ENCODE peak calls at places on chromosomes 4 and X, in four cellular contexts. One of them, this sample, is unnamed.

GRCh38 chrX:113929004-113929403 is 654.9 kb upstream of the HTR2C start:
- DNase-seq in mammary epithelial cell: peak
- DNase-seq in stimulated activated CD4-positive, alpha-beta T cell treated with anti-CD3 and anti-CD28 coated beads, Interleukin-4, amount 100 ng/mL, for 48 hours: no peak
- DNase-seq in left cardiac atrium: no peak
- DNase-seq in this sample: no peak

GRCh38 chr4:121380448-121381147 is at the start of gene QRFPR:
- DNase-seq in mammary epithelial cell: peak
- DNase-seq in stimulated activated CD4-positive, alpha-beta T cell treated with anti-CD3 and anti-CD28 coated beads, Interleukin-4, amount 100 ng/mL, for 48 hours: peak
- DNase-seq in left cardiac atrium: no peak
- DNase-seq in this sample: peak

GRCh38 chrX:30615229-30615628 is 37.7 kb upstream of the TASL start:
- DNase-seq in mammary epithelial cell: peak
- DNase-seq in stimulated activated CD4-positive, alpha-beta T cell treated with anti-CD3 and anti-CD28 coated beads, Interleukin-4, amount 100 ng/mL, for 48 hours: no peak
- DNase-seq in left cardiac atrium: no peak
- DNase-seq in this sample: no peak

GRCh38 chr4:123939621-123940020 is 543.0 kb downstream of the SPRY1 start:
- DNase-seq in mammary epithelial cell: peak
- DNase-seq in stimulated activated CD4-positive, alpha-beta T cell treated with anti-CD3 and anti-CD28 coated beads, Interleukin-4, amount 100 ng/mL, for 48 hours: no peak
- DNase-seq in left cardiac atrium: no peak
- DNase-seq in this sample: no peak

GRCh38 chr4:156933633-156934258 is 37.9 kb downstream of the PDGFC start:
- DNase-seq in mammary epithelial cell: peak
- DNase-seq in stimulated activated CD4-positive, alpha-beta T cell treated with anti-CD3 and anti-CD28 coated beads, Interleukin-4, amount 100 ng/mL, for 48 hours: no peak
- DNase-seq in left cardiac atrium: no peak
- DNase-seq in this sample: no peak

GRCh38 chr4:57373971-57374370 is 263.8 kb upstream of the IGFBP7 start:
- DNase-seq in mammary epithelial cell: no peak
- DNase-seq in stimulated activated CD4-positive, alpha-beta T cell treated with anti-CD3 and anti-CD28 coated beads, Interleukin-4, amount 100 ng/mL, for 48 hours: no peak
- DNase-seq in left cardiac atrium: no peak
- DNase-seq in this sample: no peak

GRCh38 chrX:154490021-154490413 is 412 bp downstream of the SLC10A3 start:
- DNase-seq in mammary epithelial cell: peak
- DNase-seq in stimulated activated CD4-positive, alpha-beta T cell treated with anti-CD3 and anti-CD28 coated beads, Interleukin-4, amount 100 ng/mL, for 48 hours: no peak
- DNase-seq in left cardiac atrium: peak
- DNase-seq in this sample: no peak

GRCh38 chr4:155541716-155542115 is 124.9 kb upstream of the GUCY1A1 start:
- DNase-seq in mammary epithelial cell: no peak
- DNase-seq in stimulated activated CD4-positive, alpha-beta T cell treated with anti-CD3 and anti-CD28 coated beads, Interleukin-4, amount 100 ng/mL, for 48 hours: no peak
- DNase-seq in left cardiac atrium: no peak
- DNase-seq in this sample: no peak

GRCh38 chr4:147498031-147498700 is 17.3 kb downstream of the EDNRA start:
- DNase-seq in mammary epithelial cell: peak
- DNase-seq in stimulated activated CD4-positive, alpha-beta T cell treated with anti-CD3 and anti-CD28 coated beads, Interleukin-4, amount 100 ng/mL, for 48 hours: no peak
- DNase-seq in left cardiac atrium: no peak
- DNase-seq in this sample: no peak

GRCh38 chr4:2662598-2662997 is 93.5 kb downstream of the TNIP2 start:
- DNase-seq in mammary epithelial cell: peak
- DNase-seq in stimulated activated CD4-positive, alpha-beta T cell treated with anti-CD3 and anti-CD28 coated beads, Interleukin-4, amount 100 ng/mL, for 48 hours: no peak
- DNase-seq in left cardiac atrium: no peak
- DNase-seq in this sample: no peak

GRCh38 chrX:68989865-68990606 is 161.2 kb downstream of the EFNB1 start:
- DNase-seq in mammary epithelial cell: no peak
- DNase-seq in stimulated activated CD4-positive, alpha-beta T cell treated with anti-CD3 and anti-CD28 coated beads, Interleukin-4, amount 100 ng/mL, for 48 hours: no peak
- DNase-seq in left cardiac atrium: peak
- DNase-seq in this sample: peak

GRCh38 chr4:79295076-79295475 is 30.8 kb downstream of the NAA11 start:
- DNase-seq in mammary epithelial cell: no peak
- DNase-seq in stimulated activated CD4-positive, alpha-beta T cell treated with anti-CD3 and anti-CD28 coated beads, Interleukin-4, amount 100 ng/mL, for 48 hours: no peak
- DNase-seq in left cardiac atrium: no peak
- DNase-seq in this sample: no peak

GRCh38 chr4:10589808-10590207 is 94.8 kb downstream of the CLNK start:
- DNase-seq in mammary epithelial cell: no peak
- DNase-seq in stimulated activated CD4-positive, alpha-beta T cell treated with anti-CD3 and anti-CD28 coated beads, Interleukin-4, amount 100 ng/mL, for 48 hours: no peak
- DNase-seq in left cardiac atrium: no peak
- DNase-seq in this sample: no peak

GRCh38 chr4:141134051-141134450 is 782 bp upstream of the RNF150 start:
- DNase-seq in mammary epithelial cell: no peak
- DNase-seq in stimulated activated CD4-positive, alpha-beta T cell treated with anti-CD3 and anti-CD28 coated beads, Interleukin-4, amount 100 ng/mL, for 48 hours: no peak
- DNase-seq in left cardiac atrium: no peak
- DNase-seq in this sample: no peak

GRCh38 chr4:174631901-174632758 is 109.8 kb upstream of the HPGD start:
- DNase-seq in mammary epithelial cell: peak
- DNase-seq in stimulated activated CD4-positive, alpha-beta T cell treated with anti-CD3 and anti-CD28 coated beads, Interleukin-4, amount 100 ng/mL, for 48 hours: no peak
- DNase-seq in left cardiac atrium: no peak
- DNase-seq in this sample: no peak

GRCh38 chrX:154748712-154749339 is 2.1 kb downstream of the GAB3 start:
- DNase-seq in mammary epithelial cell: peak
- DNase-seq in stimulated activated CD4-positive, alpha-beta T cell treated with anti-CD3 and anti-CD28 coated beads, Interleukin-4, amount 100 ng/mL, for 48 hours: no peak
- DNase-seq in left cardiac atrium: peak
- DNase-seq in this sample: peak

GRCh38 chr4:40669504-40669903 is 39.8 kb upstream of the RBM47 start:
- DNase-seq in mammary epithelial cell: no peak
- DNase-seq in stimulated activated CD4-positive, alpha-beta T cell treated with anti-CD3 and anti-CD28 coated beads, Interleukin-4, amount 100 ng/mL, for 48 hours: peak
- DNase-seq in left cardiac atrium: no peak
- DNase-seq in this sample: no peak

GRCh38 chr4:16225681-16225995 is 633 bp downstream of the TAPT1 start:
- DNase-seq in mammary epithelial cell: peak
- DNase-seq in stimulated activated CD4-positive, alpha-beta T cell treated with anti-CD3 and anti-CD28 coated beads, Interleukin-4, amount 100 ng/mL, for 48 hours: no peak
- DNase-seq in left cardiac atrium: no peak
- DNase-seq in this sample: no peak

GRCh38 chr4:77931452-77932135 is 69.0 kb downstream of the MRPL1 start:
- DNase-seq in mammary epithelial cell: peak
- DNase-seq in stimulated activated CD4-positive, alpha-beta T cell treated with anti-CD3 and anti-CD28 coated beads, Interleukin-4, amount 100 ng/mL, for 48 hours: no peak
- DNase-seq in left cardiac atrium: no peak
- DNase-seq in this sample: no peak

GRCh38 chr4:153151535-153152452 is 52.4 kb upstream of the TRIM2 start:
- DNase-seq in mammary epithelial cell: peak
- DNase-seq in stimulated activated CD4-positive, alpha-beta T cell treated with anti-CD3 and anti-CD28 coated beads, Interleukin-4, amount 100 ng/mL, for 48 hours: peak
- DNase-seq in left cardiac atrium: peak
- DNase-seq in this sample: no peak

GRCh38 chr4:112739442-112739841 is 102.5 kb downstream of the LARP7 start:
- DNase-seq in mammary epithelial cell: no peak
- DNase-seq in stimulated activated CD4-positive, alpha-beta T cell treated with anti-CD3 and anti-CD28 coated beads, Interleukin-4, amount 100 ng/mL, for 48 hours: no peak
- DNase-seq in left cardiac atrium: no peak
- DNase-seq in this sample: no peak

GRCh38 chr4:39319678-39320077 is 46.5 kb downstream of the RFC1 start:
- DNase-seq in mammary epithelial cell: peak
- DNase-seq in stimulated activated CD4-positive, alpha-beta T cell treated with anti-CD3 and anti-CD28 coated beads, Interleukin-4, amount 100 ng/mL, for 48 hours: no peak
- DNase-seq in left cardiac atrium: no peak
- DNase-seq in this sample: no peak

GRCh38 chr4:45100936-45101818 is 374.8 kb upstream of the GNPDA2 start:
- DNase-seq in mammary epithelial cell: peak
- DNase-seq in stimulated activated CD4-positive, alpha-beta T cell treated with anti-CD3 and anti-CD28 coated beads, Interleukin-4, amount 100 ng/mL, for 48 hours: no peak
- DNase-seq in left cardiac atrium: peak
- DNase-seq in this sample: no peak

GRCh38 chr4:4762909-4763814 is 96.3 kb upstream of the MSX1 start:
- DNase-seq in mammary epithelial cell: peak
- DNase-seq in stimulated activated CD4-positive, alpha-beta T cell treated with anti-CD3 and anti-CD28 coated beads, Interleukin-4, amount 100 ng/mL, for 48 hours: no peak
- DNase-seq in left cardiac atrium: no peak
- DNase-seq in this sample: no peak

GRCh38 chrX:69109706-69110635 is 55.3 kb downstream of the PJA1 start:
- DNase-seq in mammary epithelial cell: peak
- DNase-seq in stimulated activated CD4-positive, alpha-beta T cell treated with anti-CD3 and anti-CD28 coated beads, Interleukin-4, amount 100 ng/mL, for 48 hours: no peak
- DNase-seq in left cardiac atrium: no peak
- DNase-seq in this sample: no peak

GRCh38 chrX:51496501-51497291 is at the start of gene NUDT11:
- DNase-seq in mammary epithelial cell: peak
- DNase-seq in stimulated activated CD4-positive, alpha-beta T cell treated with anti-CD3 and anti-CD28 coated beads, Interleukin-4, amount 100 ng/mL, for 48 hours: peak
- DNase-seq in left cardiac atrium: peak
- DNase-seq in this sample: peak

GRCh38 chrX:33204889-33205288 is 6.5 kb downstream of the DMD start:
- DNase-seq in mammary epithelial cell: peak
- DNase-seq in stimulated activated CD4-positive, alpha-beta T cell treated with anti-CD3 and anti-CD28 coated beads, Interleukin-4, amount 100 ng/mL, for 48 hours: no peak
- DNase-seq in left cardiac atrium: no peak
- DNase-seq in this sample: no peak

GRCh38 chr4:69098470-69098869 is 2.2 kb downstream of the UGT2B7 start:
- DNase-seq in mammary epithelial cell: no peak
- DNase-seq in stimulated activated CD4-positive, alpha-beta T cell treated with anti-CD3 and anti-CD28 coated beads, Interleukin-4, amount 100 ng/mL, for 48 hours: no peak
- DNase-seq in left cardiac atrium: no peak
- DNase-seq in this sample: no peak

GRCh38 chr4:140130677-140131076 is 23.3 kb downstream of the MAML3 start:
- DNase-seq in mammary epithelial cell: peak
- DNase-seq in stimulated activated CD4-positive, alpha-beta T cell treated with anti-CD3 and anti-CD28 coated beads, Interleukin-4, amount 100 ng/mL, for 48 hours: no peak
- DNase-seq in left cardiac atrium: no peak
- DNase-seq in this sample: no peak

GRCh38 chrX:78119521-78120227 is 15.6 kb downstream of the PGK1 start:
- DNase-seq in mammary epithelial cell: no peak
- DNase-seq in stimulated activated CD4-positive, alpha-beta T cell treated with anti-CD3 and anti-CD28 coated beads, Interleukin-4, amount 100 ng/mL, for 48 hours: no peak
- DNase-seq in left cardiac atrium: no peak
- DNase-seq in this sample: no peak

GRCh38 chr4:184440593-184441358 is 33.6 kb downstream of the IRF2 start:
- DNase-seq in mammary epithelial cell: no peak
- DNase-seq in stimulated activated CD4-positive, alpha-beta T cell treated with anti-CD3 and anti-CD28 coated beads, Interleukin-4, amount 100 ng/mL, for 48 hours: no peak
- DNase-seq in left cardiac atrium: no peak
- DNase-seq in this sample: no peak

GRCh38 chr4:180618396-180618795 is 1624.8 kb upstream of the TENM3 start:
- DNase-seq in mammary epithelial cell: peak
- DNase-seq in stimulated activated CD4-positive, alpha-beta T cell treated with anti-CD3 and anti-CD28 coated beads, Interleukin-4, amount 100 ng/mL, for 48 hours: no peak
- DNase-seq in left cardiac atrium: no peak
- DNase-seq in this sample: no peak

GRCh38 chrX:101986571-101986970 is 54.7 kb upstream of the ZMAT1 start:
- DNase-seq in mammary epithelial cell: no peak
- DNase-seq in stimulated activated CD4-positive, alpha-beta T cell treated with anti-CD3 and anti-CD28 coated beads, Interleukin-4, amount 100 ng/mL, for 48 hours: no peak
- DNase-seq in left cardiac atrium: no peak
- DNase-seq in this sample: no peak

GRCh38 chr4:78059524-78059889 is 2.4 kb downstream of the FRAS1 start:
- DNase-seq in mammary epithelial cell: peak
- DNase-seq in stimulated activated CD4-positive, alpha-beta T cell treated with anti-CD3 and anti-CD28 coated beads, Interleukin-4, amount 100 ng/mL, for 48 hours: no peak
- DNase-seq in left cardiac atrium: peak
- DNase-seq in this sample: peak

GRCh38 chr4:28369504-28369903 is 1508.9 kb downstream of the STIM2 start:
- DNase-seq in mammary epithelial cell: peak
- DNase-seq in stimulated activated CD4-positive, alpha-beta T cell treated with anti-CD3 and anti-CD28 coated beads, Interleukin-4, amount 100 ng/mL, for 48 hours: no peak
- DNase-seq in left cardiac atrium: no peak
- DNase-seq in this sample: no peak

GRCh38 chr4:164615964-164616363 is 138.0 kb upstream of the SMIM31 start:
- DNase-seq in mammary epithelial cell: peak
- DNase-seq in stimulated activated CD4-positive, alpha-beta T cell treated with anti-CD3 and anti-CD28 coated beads, Interleukin-4, amount 100 ng/mL, for 48 hours: no peak
- DNase-seq in left cardiac atrium: no peak
- DNase-seq in this sample: no peak

GRCh38 chrX:68492583-68492982 is 6.3 kb upstream of the YIPF6 start:
- DNase-seq in mammary epithelial cell: no peak
- DNase-seq in stimulated activated CD4-positive, alpha-beta T cell treated with anti-CD3 and anti-CD28 coated beads, Interleukin-4, amount 100 ng/mL, for 48 hours: no peak
- DNase-seq in left cardiac atrium: no peak
- DNase-seq in this sample: no peak

GRCh38 chr4:184148871-184149637 is 68.6 kb downstream of the ENPP6 start:
- DNase-seq in mammary epithelial cell: no peak
- DNase-seq in stimulated activated CD4-positive, alpha-beta T cell treated with anti-CD3 and anti-CD28 coated beads, Interleukin-4, amount 100 ng/mL, for 48 hours: no peak
- DNase-seq in left cardiac atrium: no peak
- DNase-seq in this sample: no peak